ENCODE peak calls at places on chromosomes 12 and 14, in six cellular contexts. E is naive thymus-derived CD4-positive, alpha-beta T cell; B is A549; C is psoas muscle; R is PC-3; J is CD4-positive, CD25-positive, alpha-beta regulatory T cell. A is an unnamed sample.
A peak's percentile ranks its signal among the peaks of the same experiment; 100 is the strongest.

GRCh38 chr12:109475993-109476806 is 900 bp downstream of the KCTD10 start:
- DNase-seq in E (no peak), B (no peak), C (no peak), R (no peak), J (peak; percentile 4), A (no peak)

GRCh38 chr12:4439736-4440135 is 5.9 kb downstream of the FGF6 start:
- DNase-seq in E (no peak), B (no peak), C (no peak), R (no peak), J (no peak), A (no peak)

GRCh38 chr14:68284834-68285233 is 465.3 kb downstream of the RAD51B start:
- DNase-seq in E (no peak), B (no peak), C (no peak), R (no peak), J (no peak), A (no peak)

GRCh38 chr12:115944851-115945496 is 332.5 kb downstream of the MED13L start:
- DNase-seq in E (no peak), B (no peak), C (no peak), R (no peak), J (no peak), A (no peak)

GRCh38 chr12:31226639-31227038 is 99.3 kb downstream of the SINHCAF start:
- DNase-seq in E (no peak), B (no peak), C (no peak), R (no peak), J (no peak), A (no peak)

GRCh38 chr12:124992874-124993567 is 424 bp upstream of the BRI3BP start:
- DNase-seq in E (peak; percentile 74), B (peak; percentile 86), C (no peak), R (peak; percentile 89), J (peak; percentile 95), A (peak; percentile 91)

GRCh38 chr12:124904306-124905098 is 9.9 kb downstream of the UBC start:
- DNase-seq in E (no peak), B (peak; percentile 89), C (peak; percentile 94), R (peak; percentile 93), J (no peak), A (no peak)

GRCh38 chr12:24424376-24424775 is 474.9 kb upstream of the SOX5 start:
- DNase-seq in E (no peak), B (no peak), C (no peak), R (no peak), J (no peak), A (no peak)

GRCh38 chr14:36655963-36656768 is 5.5 kb upstream of the PAX9 start:
- DNase-seq in E (no peak), B (peak; percentile 66), C (no peak), R (peak; percentile 77), J (peak; percentile 24), A (no peak)

GRCh38 chr12:69097619-69098368 is 141.6 kb upstream of the CPSF6 start:
- DNase-seq in E (no peak), B (no peak), C (no peak), R (peak; percentile 63), J (no peak), A (no peak)

DNA sequence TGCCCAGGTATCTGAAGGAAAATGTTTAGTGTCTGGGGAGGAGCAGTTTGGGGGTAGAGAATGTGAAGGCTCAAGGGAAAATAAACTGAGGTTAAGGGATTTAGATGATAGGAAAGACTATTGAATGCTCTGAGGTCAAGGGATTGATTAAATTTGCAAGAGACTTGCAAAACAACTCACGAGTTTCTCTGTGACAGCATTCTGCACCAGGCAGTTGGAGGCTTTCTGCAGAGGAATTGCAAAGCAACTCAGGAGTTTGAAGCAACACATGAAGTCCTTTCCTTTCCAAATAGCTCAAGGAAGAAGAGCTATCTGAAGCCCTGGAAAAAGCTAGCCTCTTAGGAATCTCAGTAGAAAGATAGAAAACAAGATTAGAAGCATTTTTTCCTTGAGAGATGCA is 23.9 kb downstream of the SLC7A8 start:
- DNase-seq in E (no peak), B (no peak), C (no peak), R (no peak), J (no peak), A (no peak)
- H3K4me1 ChIP-seq in E (peaks cover 30% of the 10 kb centered on the region), B (peaks cover 5% of the 10 kb centered on the region), C (peaks cover 27% of the 10 kb centered on the region), R (peaks cover 9% of the 10 kb centered on the region), J (no peaks in the 10 kb centered on the region), A (peaks cover 16% of the 10 kb centered on the region)

GRCh38 chr12:19185262-19185929 is 55.9 kb downstream of the PLEKHA5 start:
- DNase-seq in E (no peak), B (no peak), C (no peak), R (no peak), J (no peak), A (no peak)
- H3K4me3 ChIP-seq in E (no peak overlapping the region), B (no peak overlapping the region), C (no peak overlapping the region), R (no peak overlapping the region), J (no peak overlapping the region), A (no peak overlapping the region)

DNA sequence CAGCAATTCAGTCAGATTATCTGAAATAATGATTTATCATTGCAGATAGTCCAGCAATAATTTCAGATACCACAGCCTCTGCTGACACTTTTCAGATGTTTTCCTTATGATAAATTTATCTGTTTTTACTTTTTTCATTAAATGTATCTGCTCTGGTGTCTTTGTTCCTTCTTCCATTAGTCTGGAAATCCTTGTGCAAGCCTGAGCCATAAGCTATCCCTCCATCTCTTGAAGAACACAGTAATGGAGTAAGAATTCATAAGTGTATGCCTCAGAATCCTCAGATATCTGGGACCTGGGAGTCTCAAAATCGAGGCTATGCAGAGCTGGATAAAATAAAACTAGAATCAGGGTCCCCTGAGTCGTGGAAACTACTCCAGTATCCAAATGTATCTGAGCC is 146.5 kb upstream of the KRR1 start:
- DNase-seq in E (no peak), B (no peak), C (no peak), R (no peak), J (no peak), A (no peak)
- H3K4me1 ChIP-seq in E (no peaks in the 10 kb centered on the region), B (peaks cover 47% of the 10 kb centered on the region), C (no peaks in the 10 kb centered on the region), R (peaks cover 67% of the 10 kb centered on the region), J (no peaks in the 10 kb centered on the region), A (peaks cover 9% of the 10 kb centered on the region)

GRCh38 chr14:63282997-63283396 is 35.7 kb downstream of the GPHB5 start:
- DNase-seq in E (no peak), B (no peak), C (no peak), R (no peak), J (peak; percentile 10), A (no peak)
- H3K4me3 ChIP-seq in E (no peak overlapping the region), B (no peak overlapping the region), C (no peak overlapping the region), R (no peak overlapping the region), J (peak overlapping the region; percentile 72), A (no peak overlapping the region)

DNA sequence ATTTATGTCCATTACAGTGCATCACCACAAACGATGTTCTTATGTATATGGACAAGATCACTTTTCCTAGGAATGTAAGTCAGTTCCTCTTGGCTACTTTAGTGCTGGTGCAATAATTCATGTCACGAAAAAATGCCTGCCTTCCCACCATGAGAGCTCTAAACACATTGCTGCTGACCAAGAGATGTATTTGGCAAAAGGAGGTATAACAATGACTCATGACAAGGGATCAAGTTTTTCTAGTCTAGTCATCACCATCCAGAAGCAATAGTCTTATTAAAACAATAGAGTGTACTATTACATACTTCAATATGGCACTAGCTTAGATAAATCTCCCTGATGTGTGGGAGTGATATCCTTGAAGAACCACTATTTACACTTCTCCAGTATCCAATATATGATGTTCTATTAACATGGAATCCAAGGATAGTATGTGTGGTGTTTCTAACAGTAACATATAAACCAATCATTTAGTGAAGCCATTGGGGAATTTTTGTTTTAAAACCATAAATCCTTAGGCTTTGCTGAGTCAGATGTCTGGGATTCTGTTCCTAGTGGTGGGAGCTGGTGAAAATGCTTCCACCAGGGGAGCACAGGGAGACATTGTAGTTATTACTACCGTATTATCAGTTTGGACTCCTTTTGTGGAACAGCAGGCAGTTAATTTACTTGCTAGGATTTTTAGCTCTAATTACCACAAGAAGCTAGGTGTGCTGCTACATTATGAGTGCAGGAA is 1387.5 kb downstream of the LRFN5 start:
- DNase-seq in E (no peak), B (peak; percentile 3), C (no peak), R (peak; percentile 84), J (no peak), A (no peak)
- H3K4me1 ChIP-seq in E (no peaks in the 10 kb centered on the region), B (no peaks in the 10 kb centered on the region), C (no peaks in the 10 kb centered on the region), R (peaks cover 19% of the 10 kb centered on the region), J (no peaks in the 10 kb centered on the region), A (no peaks in the 10 kb centered on the region)

GRCh38 chr12:6547566-6547965 is 8.3 kb downstream of the IFFO1 start:
- DNase-seq in E (no peak), B (no peak), C (no peak), R (no peak), J (no peak), A (no peak)
- H3K4me3 ChIP-seq in E (no peak overlapping the region), B (no peak overlapping the region), C (no peak overlapping the region), R (no peak overlapping the region), J (no peak overlapping the region), A (no peak overlapping the region)

DNA sequence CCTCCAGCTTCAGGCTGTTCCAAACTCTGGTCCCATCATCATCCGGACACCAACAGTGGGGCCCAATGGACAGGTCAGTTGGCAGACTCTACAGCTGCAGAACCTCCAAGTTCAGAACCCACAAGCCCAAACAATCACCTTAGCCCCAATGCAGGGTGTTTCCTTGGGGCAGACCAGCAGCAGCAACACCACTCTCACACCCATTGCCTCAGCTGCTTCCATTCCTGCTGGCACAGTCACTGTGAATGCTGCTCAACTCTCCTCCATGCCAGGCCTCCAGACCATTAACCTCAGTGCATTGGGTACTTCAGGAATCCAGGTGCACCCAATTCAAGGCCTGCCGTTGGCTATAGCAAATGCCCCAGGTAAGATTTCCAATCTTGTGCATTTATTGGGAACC is 3.3 kb downstream of the SP1 start:
- DNase-seq in E (no peak), B (no peak), C (no peak), R (peak; percentile 25), J (no peak), A (no peak)
- H3K4me1 ChIP-seq in E (peaks cover 64% of the 10 kb centered on the region), B (peaks cover 51% of the 10 kb centered on the region), C (peaks cover 70% of the 10 kb centered on the region), R (peaks cover 55% of the 10 kb centered on the region), J (peaks cover 70% of the 10 kb centered on the region), A (peaks cover 76% of the 10 kb centered on the region)

GRCh38 chr14:47675239-47675488 is 241 bp downstream of the MDGA2 start:
- DNase-seq in E (no peak), B (no peak), C (no peak), R (no peak), J (no peak), A (no peak)
- H3K4me3 ChIP-seq in E (no peak overlapping the region), B (peak overlapping the region; percentile 34), C (peak overlapping the region; percentile 32), R (no peak overlapping the region), J (no peak overlapping the region), A (no peak overlapping the region)

GRCh38 chr14:102317564-102318248 is 1.8 kb upstream of the ZNF839 start:
- DNase-seq in E (peak; percentile 10), B (no peak), C (peak; percentile 77), R (peak; percentile 61), J (peak; percentile 76), A (no peak)

GRCh38 chr14:102318781-102319276 is 717 bp upstream of the ZNF839 start:
- DNase-seq in E (no peak), B (no peak), C (no peak), R (no peak), J (no peak), A (no peak)

GRCh38 chr14:102320033-102320660 is 601 bp downstream of the ZNF839 start:
- DNase-seq in E (no peak), B (peak; percentile 36), C (peak; percentile 85), R (peak; percentile 32), J (peak; percentile 62), A (peak; percentile 69)

GRCh38 chr14:102320671-102321455 is 1.3 kb downstream of the ZNF839 start:
- DNase-seq in E (no peak), B (no peak), C (no peak), R (no peak), J (no peak), A (no peak)

GRCh38 chr14:102319351-102320032 is at the start of gene ZNF839:
- DNase-seq in E (peak; percentile 95), B (peak; percentile 92), C (peak; percentile 98), R (peak; percentile 91), J (peak; percentile 93), A (peak; percentile 92)
- H3K4me1 ChIP-seq in E (peaks cover 41% of the 10 kb centered on the region), B (peaks cover 39% of the 10 kb centered on the region), C (peaks cover 32% of the 10 kb centered on the region), R (peaks cover 46% of the 10 kb centered on the region), J (peaks cover 40% of the 10 kb centered on the region), A (peaks cover 49% of the 10 kb centered on the region)

A was measured in CD4-positive, alpha-beta memory T cell.